ENCODE peak calls at places on chromosomes 11 and 22, in eight cellular contexts. Q, H, T, B, G, S, U and C are unnamed samples.

GRCh38 chr22:45574069-45574703 is 71.5 kb downstream of the FBLN1 start:
- DNase-seq in H (no peak), S (no peak), G (no peak), B (no peak), T (no peak), U (no peak), Q (no peak), C (no peak)

GRCh38 chr11:100403817-100404216 is 283.3 kb upstream of the ARHGAP42 start:
- DNase-seq in S (no peak), H (no peak), B (no peak), Q (no peak), U (no peak), G (no peak), T (no peak), C (no peak)

GRCh38 chr11:11626128-11626527 is 4.3 kb upstream of the GALNT18 start:
- DNase-seq in Q (no peak), B (no peak), U (peak; percentile 37), G (no peak), S (no peak), H (no peak), T (no peak), C (no peak)

GRCh38 chr11:73559758-73560157 is 38.2 kb downstream of the FAM168A start:
- DNase-seq in T (no peak), Q (no peak), G (no peak), H (no peak), B (no peak), S (no peak), U (no peak), C (no peak)

GRCh38 chr11:122983438-122984185 is 2.0 kb upstream of the BSX start:
- DNase-seq in B (no peak), U (no peak), T (no peak), S (no peak), H (no peak), G (peak; percentile 15), Q (no peak), C (no peak)

GRCh38 chr22:22431271-22432220 is 77.0 kb downstream of the ZNF280B start:
- DNase-seq in B (peak; percentile 24), U (peak; percentile 54), H (peak; percentile 26), Q (peak; percentile 19), S (peak; percentile 26), T (peak; percentile 24), G (no peak), C (peak; percentile 57)

GRCh38 chr22:39178206-39179111 is 26.0 kb upstream of the CBX7 start:
- DNase-seq in B (no peak), G (no peak), S (no peak), T (no peak), H (no peak), U (peak; percentile 78), Q (no peak), C (no peak)

GRCh38 chr11:28833169-28833568 is 725.0 kb downstream of the METTL15 start:
- DNase-seq in G (no peak), U (peak; percentile 12), T (no peak), B (no peak), Q (no peak), S (no peak), H (no peak), C (no peak)

GRCh38 chr11:116637766-116638165 is 135.0 kb downstream of the BUD13 start:
- DNase-seq in S (no peak), U (no peak), Q (no peak), T (no peak), H (no peak), G (no peak), B (no peak), C (no peak)

GRCh38 chr11:117395476-117395875 is 67.8 kb downstream of the CEP164 start:
- DNase-seq in T (no peak), G (no peak), B (no peak), S (no peak), U (no peak), H (no peak), Q (no peak), C (no peak)

GRCh38 chr11:19573666-19574065 is 139.0 kb upstream of the NAV2 start:
- DNase-seq in T (no peak), G (no peak), S (no peak), B (no peak), Q (peak; percentile 39), H (peak; percentile 60), U (no peak), C (no peak)

GRCh38 chr22:49015459-49015858 is 812.2 kb downstream of the BRD1 start:
- DNase-seq in H (no peak), S (no peak), U (no peak), B (no peak), Q (no peak), T (no peak), G (no peak), C (no peak)

GRCh38 chr22:49014227-49015201 is 813.2 kb downstream of the BRD1 start:
- DNase-seq in Q (no peak), U (no peak), B (no peak), H (no peak), G (no peak), T (no peak), S (no peak), C (no peak)

GRCh38 chr22:49017769-49018330 is 809.8 kb downstream of the BRD1 start:
- DNase-seq in B (no peak), T (no peak), S (no peak), Q (peak; percentile 1), U (no peak), H (no peak), G (no peak), C (no peak)

GRCh38 chr22:49016909-49017768 is 810.5 kb downstream of the BRD1 start:
- DNase-seq in G (no peak), Q (peak; percentile 4), B (no peak), H (no peak), S (no peak), U (no peak), T (no peak), C (no peak)

GRCh38 chr22:49015993-49016908 is 811.4 kb downstream of the BRD1 start:
- DNase-seq in Q (peak; percentile 29), H (peak; percentile 35), B (no peak), S (no peak), G (no peak), U (no peak), T (no peak), C (no peak)
- H3K27ac ChIP-seq in Q (no peak overlapping the region), H (peak overlapping the region; percentile 87), B (no peak overlapping the region), S (no peak overlapping the region), G (no peak overlapping the region), U (no peak overlapping the region), T (no peak overlapping the region), C (no peak overlapping the region)

GRCh38 chr22:27574651-27575050 is 226.9 kb downstream of the MN1 start:
- DNase-seq in S (no peak), G (no peak), H (no peak), T (no peak), Q (no peak), B (no peak), U (no peak), C (no peak)

GRCh38 chr22:27573992-27574391 is 227.6 kb downstream of the MN1 start:
- DNase-seq in H (no peak), Q (no peak), S (no peak), T (no peak), B (no peak), U (no peak), G (no peak), C (no peak)

GRCh38 chr22:27576413-27576812 is 225.1 kb downstream of the MN1 start:
- DNase-seq in Q (no peak), B (no peak), H (peak; percentile 55), U (peak; percentile 15), S (no peak), T (no peak), G (no peak), C (no peak)

GRCh38 chr22:27576815-27577564 is 224.6 kb downstream of the MN1 start:
- DNase-seq in U (no peak), T (no peak), Q (no peak), B (no peak), S (no peak), H (peak; percentile 40), G (no peak), C (no peak)

DNA sequence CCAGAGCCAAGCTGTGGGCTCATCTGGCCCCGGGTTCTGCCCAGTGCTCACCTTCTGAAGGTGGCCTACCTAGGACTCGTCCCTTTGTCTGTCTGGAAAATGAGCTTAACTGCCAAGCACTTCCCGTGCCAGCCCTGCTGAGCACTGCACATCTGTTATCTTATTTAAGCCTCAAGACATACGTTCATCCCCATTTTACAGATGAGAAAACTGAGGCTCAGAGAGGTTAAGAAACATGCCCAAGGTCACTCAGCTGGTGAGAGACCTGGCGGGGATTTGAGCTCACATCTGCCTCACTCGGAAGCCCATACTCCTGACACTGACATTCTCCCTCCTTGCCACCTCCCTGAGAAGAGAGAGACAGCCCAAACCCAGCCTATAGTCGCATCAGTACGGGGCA is 226.2 kb downstream of the MN1 start:
- DNase-seq in T (no peak), U (no peak), Q (no peak), S (no peak), B (no peak), G (no peak), H (no peak), C (no peak)
- H3K27ac ChIP-seq in T (no peak overlapping the region), U (no peak overlapping the region), Q (no peak overlapping the region), S (no peak overlapping the region), B (no peak overlapping the region), G (no peak overlapping the region), H (peak overlapping the region; percentile 46), C (no peak overlapping the region)

GRCh38 chr11:86688398-86689179 is 16.2 kb upstream of the ME3 start:
- DNase-seq in T (no peak), B (no peak), S (no peak), H (no peak), G (peak; percentile 72), Q (no peak), U (no peak), C (no peak)
- H3K27ac ChIP-seq in T (no peak overlapping the region), B (no peak overlapping the region), S (no peak overlapping the region), H (no peak overlapping the region), G (peak overlapping the region; percentile 24), Q (no peak overlapping the region), U (no peak overlapping the region), C (no peak overlapping the region)

DNA sequence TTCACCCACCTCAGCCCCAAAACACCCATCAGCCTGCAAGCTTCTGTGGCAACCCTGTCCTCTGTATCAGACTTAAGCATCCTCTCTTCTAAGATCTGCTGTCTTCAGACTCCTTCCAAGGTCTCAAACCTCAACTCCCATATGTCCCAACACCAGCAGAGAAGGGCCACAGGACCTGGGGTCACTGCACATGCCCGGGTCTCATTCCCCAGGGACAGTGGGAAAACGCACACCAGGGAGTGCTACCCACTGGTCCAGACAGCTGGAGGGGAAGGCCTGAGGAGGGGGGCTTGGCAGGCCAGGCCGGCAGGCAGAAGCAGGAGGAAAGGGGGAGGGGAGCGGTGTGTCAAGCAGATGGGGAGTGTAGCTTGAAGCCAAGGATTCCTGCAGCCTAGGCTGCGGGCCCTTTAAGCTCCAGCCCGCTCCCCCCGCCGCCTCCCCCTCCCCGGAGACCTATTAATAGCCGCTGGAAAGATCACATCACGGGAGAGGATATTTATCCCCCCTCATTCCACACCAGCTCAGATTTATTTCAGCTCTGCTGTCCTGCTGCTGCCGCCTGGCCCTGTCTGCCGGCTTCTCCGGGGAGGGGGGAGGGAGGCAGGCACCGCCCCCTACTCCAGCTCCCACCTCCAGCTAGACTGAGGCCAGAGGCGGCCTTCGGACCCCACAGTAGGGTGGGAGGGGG is 16.7 kb downstream of the BCL9L start:
- DNase-seq in G (peak; percentile 61), U (peak; percentile 76), S (no peak), B (no peak), T (no peak), H (peak; percentile 83), Q (peak; percentile 95), C (peak; percentile 61)
- H3K27ac ChIP-seq in G (peak overlapping the region; percentile 96), U (peak overlapping the region; percentile 97), S (peak overlapping the region; percentile 96), B (peak overlapping the region; percentile 98), T (no peak overlapping the region), H (peak overlapping the region; percentile 87), Q (peak overlapping the region; percentile 100), C (peak overlapping the region; percentile 92)